ENCODE peak calls at places on chromosomes 5 and 9, in ten cellular contexts. W, Q, C, I, P, Y, E, K, O and Z are unnamed samples.

GRCh38 chr5:149776376-149777305 is 46.5 kb downstream of the PPARGC1B start:
- DNase-seq in W (no peak), O (no peak), I (no peak), Q (no peak), P (no peak), Y (no peak), C (no peak), E (no peak), K (no peak), Z (no peak)

GRCh38 chr5:173472164-173472563 is 143.9 kb upstream of the STC2 start:
- DNase-seq in E (no peak), Y (no peak), Q (no peak), C (peak), I (no peak), W (peak), K (no peak), O (peak), P (peak), Z (no peak)

GRCh38 chr5:45491368-45491767 is 204.8 kb downstream of the HCN1 start:
- DNase-seq in W (no peak), O (no peak), Q (no peak), E (no peak), Y (no peak), C (no peak), K (no peak), P (no peak), I (no peak), Z (no peak)

GRCh38 chr5:55363861-55364260 is 56.1 kb downstream of the MTREX start:
- DNase-seq in C (no peak), Q (no peak), O (no peak), I (no peak), W (peak), P (peak), E (no peak), K (no peak), Y (no peak), Z (no peak)

GRCh38 chr5:83145882-83146331 is 68.6 kb downstream of the XRCC4 start:
- DNase-seq in Q (no peak), O (no peak), Y (no peak), K (no peak), I (no peak), C (no peak), E (no peak), P (peak), W (peak), Z (no peak)

GRCh38 chr5:171371326-171371725 is 16.3 kb upstream of the NPM1 start:
- DNase-seq in C (no peak), P (no peak), Y (no peak), I (no peak), K (no peak), E (no peak), Q (no peak), W (no peak), O (no peak), Z (no peak)

GRCh38 chr5:91357806-91358205 is 25.3 kb downstream of the ARRDC3 start:
- DNase-seq in C (no peak), W (peak), E (no peak), K (no peak), O (no peak), Y (no peak), P (peak), Q (no peak), I (no peak), Z (no peak)

GRCh38 chr5:167998148-167998767 is 293.2 kb upstream of the WWC1 start:
- DNase-seq in K (no peak), E (no peak), O (no peak), W (peak), P (peak), Y (no peak), Q (no peak), C (no peak), I (no peak), Z (no peak)

GRCh38 chr5:122415481-122416120 is 103.6 kb downstream of the SNCAIP start:
- DNase-seq in O (peak), P (peak), Q (peak), W (peak), Y (peak), E (no peak), C (peak), I (peak), K (no peak), Z (no peak)

GRCh38 chr5:96893342-96893741 is 17.0 kb downstream of the ERAP2 start:
- DNase-seq in C (peak), P (peak), E (no peak), O (no peak), Y (no peak), I (no peak), K (no peak), Q (no peak), W (peak), Z (no peak)

GRCh38 chr5:23007226-23007625 is 154.1 kb upstream of the CDH12 start:
- DNase-seq in Y (no peak), K (no peak), Q (no peak), C (no peak), I (no peak), O (no peak), P (no peak), E (no peak), W (no peak), Z (no peak)

GRCh38 chr5:41637424-41637823 is 127.0 kb upstream of the PLCXD3 start:
- DNase-seq in C (no peak), Q (no peak), O (peak), E (no peak), W (no peak), P (no peak), Y (no peak), K (no peak), I (no peak), Z (no peak)

GRCh38 chr5:179267671-179268071 is 77.6 kb downstream of the ADAMTS2 start:
- DNase-seq in Q (no peak), Y (no peak), E (no peak), I (no peak), P (no peak), K (no peak), C (no peak), W (no peak), O (no peak), Z (no peak)

GRCh38 chr5:58016329-58016728 is 443.6 kb downstream of the PLK2 start:
- DNase-seq in Y (no peak), E (no peak), K (no peak), I (no peak), P (peak), Q (no peak), C (peak), O (no peak), W (peak), Z (no peak)

GRCh38 chr9:9299134-9299533 is 1313.7 kb downstream of the PTPRD start:
- DNase-seq in E (no peak), Y (no peak), W (no peak), O (no peak), Q (no peak), I (no peak), K (no peak), P (no peak), C (no peak), Z (no peak)

GRCh38 chr5:66814146-66814991 is 218.2 kb downstream of the MAST4 start:
- DNase-seq in W (peak), E (peak), Y (peak), Q (peak), I (peak), O (peak), K (peak), P (peak), C (peak), Z (peak)

GRCh38 chr5:153613143-153613542 is 122.7 kb downstream of the GRIA1 start:
- DNase-seq in K (no peak), E (no peak), W (peak), P (peak), Q (no peak), O (no peak), Y (no peak), C (no peak), I (no peak), Z (no peak)

GRCh38 chr5:53368516-53368915 is 111.9 kb upstream of the FST start:
- DNase-seq in K (no peak), I (no peak), W (peak), O (no peak), E (no peak), Q (no peak), C (no peak), P (peak), Y (no peak), Z (no peak)

GRCh38 chr5:82259172-82259800 is 18.9 kb downstream of the RPS23 start:
- DNase-seq in I (peak), P (peak), C (peak), W (peak), Y (peak), O (peak), E (no peak), K (no peak), Q (no peak), Z (no peak)

GRCh38 chr5:76468625-76469410 is 65.7 kb downstream of the IQGAP2 start:
- DNase-seq in W (no peak), Q (no peak), C (no peak), P (peak), I (no peak), E (no peak), Y (no peak), O (no peak), K (no peak), Z (no peak)

GRCh38 chr9:134618163-134618822 is 23.3 kb upstream of the COL5A1 start:
- DNase-seq in K (no peak), O (no peak), P (no peak), C (no peak), Y (no peak), E (no peak), Q (no peak), I (no peak), W (no peak), Z (no peak)

GRCh38 chr9:98372077-98372812 is 116.8 kb upstream of the TBC1D2 start:
- DNase-seq in O (no peak), I (no peak), E (no peak), Y (no peak), K (no peak), P (no peak), W (no peak), Q (no peak), C (no peak), Z (no peak)

GRCh38 chr9:111161015-111161415 is 122.7 kb upstream of the LPAR1 start:
- DNase-seq in Y (no peak), Q (peak), K (no peak), I (no peak), W (peak), E (no peak), C (no peak), P (peak), O (no peak), Z (no peak)

GRCh38 chr5:65774346-65774745 is 52.3 kb downstream of the NLN start:
- DNase-seq in E (no peak), Y (no peak), W (peak), Q (no peak), O (no peak), I (no peak), K (no peak), C (peak), P (peak), Z (no peak)

GRCh38 chr9:102911185-102911584 is 83.9 kb upstream of the CYLC2 start:
- DNase-seq in W (no peak), P (no peak), O (no peak), I (peak), E (no peak), Q (no peak), K (no peak), C (no peak), Y (no peak), Z (no peak)

GRCh38 chr5:141100243-141100805 is at the start of gene PCDHB3:
- DNase-seq in Q (no peak), K (no peak), O (peak), C (peak), W (peak), P (peak), Y (no peak), I (peak), E (no peak), Z (no peak)

GRCh38 chr5:136766456-136766855 is 401.1 kb upstream of the TRPC7 start:
- DNase-seq in K (no peak), P (no peak), Q (no peak), C (no peak), I (no peak), E (no peak), Y (no peak), W (no peak), O (no peak), Z (no peak)

GRCh38 chr9:124716795-124717194 is 54.3 kb downstream of the NR6A1 start:
- DNase-seq in I (no peak), E (no peak), Y (no peak), K (no peak), O (no peak), Q (no peak), C (peak), W (peak), P (no peak), Z (no peak)

GRCh38 chr5:45038366-45038987 is 229.7 kb downstream of the MRPS30 start:
- DNase-seq in C (peak), Y (peak), K (no peak), P (peak), O (peak), W (peak), E (no peak), I (peak), Q (no peak), Z (no peak)

GRCh38 chr9:115757461-115757860 is 396.1 kb upstream of the PAPPA start:
- DNase-seq in W (no peak), P (peak), Y (no peak), Q (no peak), I (no peak), E (no peak), O (no peak), K (no peak), C (no peak), Z (no peak)